ENCODE peak calls at places on chromosomes 6 and 20, in six cellular contexts. L is Peyer's patch, G is psoas muscle, W is mammary epithelial cell, E is BE2C, O is PC-3. D is an unnamed sample. For H3K36me3, the result is how much of the 10 kb centered on the place peaks cover.

GRCh38 chr20:47304287-47304686 is 52.2 kb downstream of the ZMYND8 start:
- DNase-seq in L (no peak), G (no peak), W (no peak), E (no peak), O (peak), D (peak)

GRCh38 chr6:161921602-161922400 is 647.9 kb upstream of the AGPAT4 start:
- DNase-seq in L (no peak), G (no peak), W (no peak), E (no peak), O (no peak), D (no peak)

GRCh38 chr6:12060780-12061619 is 48.9 kb downstream of the HIVEP1 start:
- DNase-seq in L (peak), G (peak), W (no peak), E (no peak), O (no peak), D (peak)

GRCh38 chr6:1552296-1552761 is 57.4 kb upstream of the FOXC1 start:
- DNase-seq in L (no peak), G (no peak), W (peak), E (no peak), O (peak), D (no peak)

GRCh38 chr6:55011034-55011433 is 163.3 kb upstream of the HCRTR2 start:
- DNase-seq in L (no peak), G (no peak), W (no peak), E (no peak), O (no peak), D (no peak)

GRCh38 chr6:81148726-81149125 is 603.8 kb downstream of the TENT5A start:
- DNase-seq in L (no peak), G (no peak), W (no peak), E (no peak), O (no peak), D (peak)

GRCh38 chr6:37273697-37274096 is 15.8 kb upstream of the TMEM217 start:
- DNase-seq in L (no peak), G (no peak), W (no peak), E (no peak), O (no peak), D (no peak)

GRCh38 chr20:41234546-41234945 is 83.0 kb downstream of the ZHX3 start:
- DNase-seq in L (no peak), G (peak), W (no peak), E (no peak), O (no peak), D (no peak)

GRCh38 chr6:33929575-33930288 is 125.9 kb upstream of the MLN start:
- DNase-seq in L (no peak), G (no peak), W (no peak), E (no peak), O (no peak), D (no peak)

GRCh38 chr6:10381133-10381829 is 33.6 kb downstream of the TFAP2A start:
- DNase-seq in L (no peak), G (no peak), W (no peak), E (no peak), O (no peak), D (no peak)
- TF ChIP-seq CTCF in L (no peak), G (no peak), W (no peak), E (no peak), O (no peak), D (no peak)

DNA sequence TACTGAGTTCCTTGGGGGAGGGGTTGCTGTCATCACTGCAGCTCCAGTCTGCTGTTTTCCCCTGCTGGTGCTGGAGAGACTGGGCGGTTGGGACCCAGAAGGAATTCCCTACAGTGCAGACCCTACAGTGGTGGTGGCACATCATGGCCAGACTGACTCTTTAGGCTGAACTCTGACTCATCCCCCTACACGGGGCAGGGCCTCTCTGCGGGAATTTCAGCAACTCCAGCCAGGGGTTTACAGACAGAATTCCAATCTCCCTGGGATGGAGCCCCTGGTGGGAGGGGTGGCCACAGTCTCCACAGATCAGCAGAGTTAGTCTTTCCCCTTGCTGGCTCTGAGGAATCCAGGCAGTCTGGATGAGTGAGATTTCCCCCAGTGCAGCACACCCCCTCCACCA is 46.9 kb upstream of the MAPK13 start:
- DNase-seq in L (no peak), G (no peak), W (no peak), E (no peak), O (no peak), D (no peak)
- H3K36me3 ChIP-seq in L (under half), G (half or more), W (under half), E (half or more), O (half or more), D (under half)

GRCh38 chr20:37385176-37385575 is 39.2 kb downstream of the SRC start:
- DNase-seq in L (no peak), G (no peak), W (no peak), E (no peak), O (no peak), D (no peak)
- H3K4me3 ChIP-seq in L (no peak), G (no peak), W (no peak), E (no peak), O (no peak), D (no peak)

DNA sequence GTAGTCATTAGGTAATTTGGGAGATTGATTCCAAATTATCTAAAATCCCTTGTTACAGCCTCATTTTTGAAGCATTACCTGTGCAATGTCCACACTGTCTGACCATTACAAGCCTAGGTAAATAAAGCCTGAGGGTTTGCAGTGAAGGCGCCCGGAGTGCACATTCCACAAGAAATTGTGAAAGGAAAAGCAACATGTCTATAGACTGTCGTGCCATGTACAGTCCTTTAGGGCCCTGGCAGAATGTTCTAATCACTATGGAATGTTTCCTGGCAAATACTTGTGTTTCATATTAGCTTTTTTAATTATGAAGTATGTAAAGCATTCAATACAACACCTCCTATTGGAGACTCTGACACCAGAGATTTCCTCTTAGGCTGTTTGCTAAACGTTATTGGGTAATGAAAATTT is 28.9 kb downstream of the PREP start:
- DNase-seq in L (no peak), G (no peak), W (peak), E (no peak), O (peak), D (peak)
- TF ChIP-seq CTCF in L (no peak), G (no peak), W (no peak), E (no peak), O (no peak), D (no peak)

GRCh38 chr20:17673082-17673481 is 9.0 kb downstream of the RRBP1 start:
- DNase-seq in L (no peak), G (no peak), W (no peak), E (no peak), O (no peak), D (no peak)
- H3K36me3 ChIP-seq in L (under half), G (under half), W (under half), E (under half), O (under half), D (under half)

GRCh38 chr20:25055711-25056492 is 2.0 kb downstream of the ACSS1 start:
- DNase-seq in L (no peak), G (no peak), W (no peak), E (no peak), O (peak), D (peak)
- H3K4me3 ChIP-seq in L (peak), G (peak), W (no peak), E (no peak), O (no peak), D (no peak)

GRCh38 chr20:237918-238317 is 10.9 kb downstream of the DEFB129 start:
- DNase-seq in L (no peak), G (no peak), W (no peak), E (no peak), O (no peak), D (no peak)

GRCh38 chr20:237479-237878 is 10.4 kb downstream of the DEFB129 start:
- DNase-seq in L (peak), G (no peak), W (no peak), E (no peak), O (no peak), D (no peak)

GRCh38 chr20:235891-236290 is 8.8 kb downstream of the DEFB129 start:
- DNase-seq in L (no peak), G (no peak), W (peak), E (no peak), O (peak), D (peak)
- TF ChIP-seq CTCF in L (no peak), G (no peak), W (peak), E (no peak), O (peak), D (peak)